ENCODE peak calls at places on chromosomes 6 and 20, in seven cellular contexts. S is activated CD4-positive, alpha-beta T cell treated with anti-CD3 and anti-CD28 coated beads for 24 hours; B is NCI-H1930; P is PC-3; Z is stimulated activated CD4-positive, alpha-beta T cell treated with anti-CD3 and anti-CD28 coated beads, Interleukin-1b, Interleukin-23, amount 100 ng/mL, for 1 hour; D is astrocyte of the cerebellum; H is CD8-positive, alpha-beta T cell. W is an unnamed sample.

GRCh38 chr20:57941121-57941522 is 231.3 kb upstream of the PMEPA1 start:
- DNase-seq in B (no peak), D (no peak), H (no peak), P (peak; percentile 52), Z (no peak), S (no peak), W (peak; percentile 86)

GRCh38 chr20:46203510-46203837 is 85.4 kb downstream of the CD40 start:
- DNase-seq in Z (no peak), B (no peak), D (no peak), H (no peak), P (no peak), S (no peak), W (no peak)

GRCh38 chr20:63072231-63072791 is 65.5 kb upstream of the BHLHE23 start:
- DNase-seq in D (no peak), S (no peak), B (no peak), H (no peak), Z (no peak), P (no peak), W (peak; percentile 8)

GRCh38 chr6:50791900-50792508 is 26.7 kb upstream of the TFAP2B start:
- DNase-seq in D (no peak), P (peak; percentile 74), Z (no peak), H (no peak), S (no peak), B (peak; percentile 58), W (no peak)

GRCh38 chr6:52368002-52368401 is 6.1 kb downstream of the PAQR8 start:
- DNase-seq in B (no peak), H (no peak), D (no peak), S (no peak), Z (no peak), P (no peak), W (no peak)

GRCh38 chr20:35318502-35319157 is 26.4 kb upstream of the FAM83C start:
- DNase-seq in D (peak; percentile 63), B (no peak), S (no peak), H (no peak), Z (no peak), P (peak; percentile 99), W (peak; percentile 58)

GRCh38 chr20:47016068-47016664 is 121.5 kb downstream of the EYA2 start:
- DNase-seq in H (no peak), D (no peak), B (no peak), S (no peak), P (no peak), Z (no peak), W (no peak)

GRCh38 chr20:35329435-35330139 is 37.4 kb upstream of the FAM83C start:
- DNase-seq in H (no peak), S (peak; percentile 49), D (no peak), B (peak; percentile 17), P (peak; percentile 83), Z (no peak), W (no peak)

GRCh38 chr20:38825571-38825900 is 20.0 kb downstream of the PPP1R16B start:
- DNase-seq in B (no peak), P (no peak), D (no peak), Z (no peak), S (no peak), H (no peak), W (no peak)

GRCh38 chr6:100346828-100347227 is 117.9 kb downstream of the SIM1 start:
- DNase-seq in S (no peak), P (peak; percentile 58), B (no peak), H (no peak), D (peak; percentile 24), Z (no peak), W (no peak)

GRCh38 chr20:62562831-62563230 is 79.5 kb upstream of the SLCO4A1 start:
- DNase-seq in Z (no peak), H (no peak), B (no peak), D (no peak), P (no peak), S (no peak), W (no peak)

GRCh38 chr6:82006027-82006738 is 241.4 kb downstream of the IBTK start:
- DNase-seq in S (no peak), D (no peak), B (no peak), Z (no peak), P (peak; percentile 64), H (no peak), W (no peak)

GRCh38 chr6:158978752-158979151 is 21.2 kb downstream of the RSPH3 start:
- DNase-seq in D (peak; percentile 57), P (peak; percentile 71), B (no peak), H (no peak), S (no peak), Z (no peak), W (no peak)

GRCh38 chr6:67933278-67933677 is 701.8 kb upstream of the ADGRB3 start:
- DNase-seq in S (no peak), H (no peak), D (no peak), P (peak; percentile 13), B (no peak), Z (no peak), W (no peak)

GRCh38 chr6:16698988-16699868 is 62.0 kb downstream of the ATXN1 start:
- DNase-seq in D (no peak), Z (no peak), P (peak; percentile 53), B (no peak), H (no peak), S (no peak), W (no peak)

GRCh38 chr20:46752639-46753235 is 43.3 kb downstream of the SLC2A10 start:
- DNase-seq in Z (no peak), S (peak; percentile 38), H (peak; percentile 51), D (peak; percentile 43), P (peak; percentile 82), B (peak; percentile 49), W (no peak)

GRCh38 chr6:43712590-43712989 is 25.0 kb upstream of the MRPS18A start:
- DNase-seq in Z (no peak), S (no peak), P (no peak), B (no peak), H (no peak), D (no peak), W (no peak)

GRCh38 chr6:41457303-41457670 is 88.9 kb upstream of the FOXP4 start:
- DNase-seq in D (no peak), B (no peak), H (no peak), P (no peak), S (no peak), Z (no peak), W (no peak)

GRCh38 chr6:11527274-11527870 is 10.2 kb upstream of the TMEM170B start:
- DNase-seq in B (no peak), P (peak; percentile 62), Z (no peak), S (no peak), D (no peak), H (no peak), W (no peak)

GRCh38 chr20:51360451-51361230 is 181.9 kb downstream of the NFATC2 start:
- DNase-seq in H (no peak), B (no peak), P (peak; percentile 100), Z (no peak), D (peak; percentile 99), S (no peak), W (no peak)

GRCh38 chr20:25303292-25304024 is 55.6 kb downstream of the PYGB start:
- DNase-seq in H (no peak), S (no peak), P (no peak), B (no peak), Z (no peak), D (no peak), W (no peak)

GRCh38 chr6:145964948-145965366 is 799 bp upstream of the SHPRH start:
- DNase-seq in P (no peak), D (no peak), B (no peak), H (no peak), S (no peak), Z (no peak), W (no peak)

GRCh38 chr6:148524509-148524908 is 181.9 kb downstream of the SASH1 start:
- DNase-seq in D (peak; percentile 79), Z (no peak), B (no peak), P (peak; percentile 56), H (no peak), S (no peak), W (no peak)

GRCh38 chr6:109794201-109794926 is 103.3 kb downstream of the FIG4 start:
- DNase-seq in Z (no peak), B (no peak), S (no peak), H (no peak), P (peak; percentile 77), D (no peak), W (no peak)